ENCODE peak calls at places on chromosomes 11 and 22, in five cellular contexts. Q is CD8-positive, alpha-beta memory T cell; H is AG04450; W is heart left ventricle; U is left ventricle myocardium superior. C is an unnamed sample.

GRCh38 chr11:123477205-123477907 is 47.3 kb downstream of the GRAMD1B start:
- DNase-seq in U (no peak), Q (no peak), W (no peak), H (no peak), C (no peak)

GRCh38 chr11:61497473-61497872 is 11.1 kb upstream of the LRRC10B start:
- DNase-seq in U (no peak), Q (no peak), H (no peak), W (no peak), C (no peak)

GRCh38 chr11:128518493-128519207 is 68.7 kb downstream of the ETS1 start:
- DNase-seq in Q (no peak), W (no peak), H (no peak), U (peak; percentile 36), C (peak; percentile 27)

GRCh38 chr11:133922078-133922870 is 34.5 kb downstream of the IGSF9B start:
- DNase-seq in W (no peak), H (no peak), U (no peak), Q (no peak), C (no peak)

GRCh38 chr22:30234786-30235470 is 11.6 kb downstream of the LIF start:
- DNase-seq in W (no peak), U (no peak), Q (no peak), H (peak; percentile 47), C (peak; percentile 32)

GRCh38 chr11:92556435-92556834 is 331.8 kb downstream of the FAT3 start:
- DNase-seq in W (no peak), Q (no peak), H (no peak), U (no peak), C (peak; percentile 2)

GRCh38 chr11:129917231-129917630 is 21.9 kb upstream of the NFRKB start:
- DNase-seq in W (no peak), U (no peak), Q (no peak), H (no peak), C (peak; percentile 55)

GRCh38 chr11:34052036-34052607 is 591 bp downstream of the CAPRIN1 start:
- DNase-seq in H (peak; percentile 57), W (peak; percentile 94), Q (peak; percentile 80), U (peak; percentile 98), C (peak; percentile 87)

GRCh38 chr11:59403546-59403945 is 22.7 kb downstream of the OR5A2 start:
- DNase-seq in U (no peak), H (no peak), Q (no peak), W (no peak), C (no peak)

GRCh38 chr22:28142361-28142801 is 223.3 kb upstream of the PITPNB start:
- DNase-seq in H (peak; percentile 75), U (no peak), Q (no peak), W (no peak), C (peak; percentile 43)

GRCh38 chr22:45804986-45805325 is 133.3 kb downstream of the ATXN10 start:
- DNase-seq in W (no peak), Q (no peak), U (no peak), H (peak; percentile 92), C (peak; percentile 91)

GRCh38 chr22:48706934-48707748 is 1120.5 kb downstream of the BRD1 start:
- DNase-seq in Q (no peak), U (no peak), W (no peak), H (no peak), C (no peak)

GRCh38 chr22:37483050-37483449 is 3.1 kb downstream of the MFNG start:
- DNase-seq in W (no peak), U (no peak), H (no peak), Q (no peak), C (no peak)

GRCh38 chr22:30821381-30821780 is 126.7 kb downstream of the OSBP2 start:
- DNase-seq in W (no peak), Q (no peak), H (no peak), U (no peak), C (no peak)

GRCh38 chr11:63012450-63013238 is 3.0 kb downstream of the SLC22A8 start:
- DNase-seq in W (no peak), Q (no peak), H (no peak), U (no peak), C (no peak)

C was measured in ACHN.